ENCODE peak calls at places on chromosomes 7 and 10, in ten cellular contexts. M, Q, U, T, C, H, F, V, K and J are unnamed samples.

GRCh38 chr7:141512597-141512996 is 38.6 kb upstream of the AGK start:
- DNase-seq in H (no peak), F (no peak), T (no peak), K (no peak), C (no peak), M (no peak), Q (no peak), V (no peak), U (no peak), J (no peak)

GRCh38 chr10:10849306-10849705 is 168.4 kb upstream of the CELF2 start:
- DNase-seq in F (no peak), Q (no peak), V (no peak), K (no peak), U (no peak), H (no peak), M (no peak), T (no peak), C (no peak), J (no peak)

GRCh38 chr10:14606633-14607032 is 168.1 kb downstream of the FAM107B start:
- DNase-seq in T (no peak), F (no peak), Q (no peak), H (no peak), M (no peak), C (no peak), U (no peak), V (no peak), K (no peak), J (no peak)

GRCh38 chr10:110376021-110376773 is 71.5 kb upstream of the SMNDC1 start:
- DNase-seq in C (no peak), U (no peak), M (no peak), K (no peak), Q (no peak), T (peak), F (no peak), V (no peak), H (no peak), J (no peak)

GRCh38 chr7:108210796-108211195 is 80.6 kb upstream of the LAMB4 start:
- DNase-seq in K (no peak), C (no peak), H (no peak), V (no peak), U (no peak), F (no peak), Q (no peak), T (no peak), M (no peak), J (no peak)

GRCh38 chr10:132164801-132165278 is 21.9 kb upstream of the DPYSL4 start:
- DNase-seq in M (no peak), H (no peak), V (no peak), K (no peak), C (no peak), T (no peak), F (no peak), Q (peak), U (no peak), J (no peak)

GRCh38 chr7:80611353-80611752 is 27.1 kb upstream of the CD36 start:
- DNase-seq in C (no peak), K (no peak), F (no peak), M (no peak), H (no peak), T (no peak), V (no peak), Q (no peak), U (no peak), J (no peak)

GRCh38 chr7:30181211-30181610 is 46.4 kb downstream of the MTURN start:
- DNase-seq in Q (no peak), K (no peak), F (no peak), C (no peak), V (no peak), H (no peak), M (no peak), U (no peak), T (no peak), J (no peak)

GRCh38 chr7:102978280-102978679 is 65.5 kb downstream of the LRRC17 start:
- DNase-seq in U (no peak), C (peak), M (no peak), F (no peak), V (no peak), Q (no peak), H (peak), K (no peak), T (peak), J (no peak)

GRCh38 chr10:77080361-77081027 is 557.1 kb downstream of the KCNMA1 start:
- DNase-seq in M (no peak), Q (no peak), K (no peak), T (no peak), V (no peak), C (no peak), U (no peak), F (no peak), H (no peak), J (no peak)

GRCh38 chr10:13938940-13939339 is 352.2 kb downstream of the PRPF18 start:
- DNase-seq in F (no peak), V (no peak), T (no peak), C (no peak), M (no peak), U (no peak), Q (no peak), K (no peak), H (no peak), J (no peak)

GRCh38 chr7:116560021-116560970 is 35.5 kb downstream of the CAV1 start:
- DNase-seq in C (peak), U (no peak), T (no peak), M (no peak), V (peak), Q (no peak), F (no peak), K (no peak), H (no peak), J (peak)

GRCh38 chr10:73911553-73912004 is 647 bp downstream of the PLAU start:
- DNase-seq in Q (no peak), H (no peak), F (no peak), K (no peak), C (no peak), T (peak), M (no peak), V (no peak), U (no peak), J (peak)

GRCh38 chr10:129845081-129845823 is 118.8 kb downstream of the EBF3 start:
- DNase-seq in Q (no peak), M (no peak), V (no peak), F (no peak), U (no peak), H (no peak), C (no peak), K (no peak), T (no peak), J (no peak)

GRCh38 chr7:104962781-104963180 is 51.2 kb upstream of the KMT2E start:
- DNase-seq in V (no peak), C (no peak), M (no peak), H (no peak), U (no peak), T (no peak), K (no peak), F (no peak), Q (no peak), J (no peak)

GRCh38 chr7:153503093-153503492 is 549.1 kb upstream of the DPP6 start:
- DNase-seq in K (no peak), Q (no peak), U (no peak), V (no peak), M (no peak), H (no peak), C (no peak), T (no peak), F (no peak), J (no peak)

GRCh38 chr10:100817268-100817839 is 72.0 kb downstream of the PAX2 start:
- DNase-seq in K (no peak), M (no peak), U (no peak), T (no peak), H (no peak), V (no peak), Q (no peak), F (no peak), C (no peak), J (no peak)

GRCh38 chr7:67738-68395 is 124.5 kb upstream of the FAM20C start:
- DNase-seq in K (no peak), U (no peak), Q (no peak), H (no peak), C (no peak), V (no peak), M (no peak), F (no peak), T (no peak), J (no peak)

GRCh38 chr7:722847-723246 is 3.7 kb upstream of the DNAAF5 start:
- DNase-seq in C (no peak), M (no peak), U (no peak), H (no peak), F (peak), Q (no peak), T (no peak), V (no peak), K (no peak), J (no peak)

GRCh38 chr7:12550956-12551355 is 19.6 kb upstream of the SCIN start:
- DNase-seq in C (no peak), F (no peak), H (peak), V (no peak), Q (no peak), M (no peak), K (no peak), U (no peak), T (no peak), J (no peak)

GRCh38 chr10:924524-924859 is 7.0 kb downstream of the LARP4B start:
- DNase-seq in C (no peak), F (no peak), Q (no peak), V (no peak), H (no peak), U (no peak), T (no peak), K (no peak), M (no peak), J (no peak)

GRCh38 chr7:50422858-50423257 is 27.3 kb downstream of the FIGNL1 start:
- DNase-seq in C (no peak), M (no peak), K (no peak), Q (no peak), F (no peak), T (no peak), V (no peak), U (no peak), H (no peak), J (no peak)

GRCh38 chr7:65503434-65504152 is 129.9 kb downstream of the ZNF92 start:
- DNase-seq in K (no peak), C (no peak), F (no peak), M (no peak), T (no peak), Q (no peak), U (no peak), V (no peak), H (no peak), J (no peak)

GRCh38 chr10:118543714-118544400 is 51.6 kb downstream of the PRLHR start:
- DNase-seq in K (no peak), U (peak), V (peak), T (peak), F (no peak), Q (peak), H (no peak), M (peak), C (no peak), J (peak)

GRCh38 chr7:117127585-117128168 is 174.4 kb downstream of the ST7 start:
- DNase-seq in F (peak), H (no peak), T (peak), Q (peak), V (peak), K (no peak), C (peak), U (peak), M (peak), J (peak)

GRCh38 chr7:2980406-2981102 is 63.1 kb downstream of the CARD11 start:
- DNase-seq in K (no peak), U (no peak), C (no peak), H (no peak), F (no peak), Q (peak), V (no peak), T (no peak), M (no peak), J (no peak)

GRCh38 chr7:68417659-68418058 is 1180.6 kb upstream of the AUTS2 start:
- DNase-seq in H (no peak), M (no peak), K (no peak), F (no peak), C (no peak), V (no peak), U (no peak), Q (no peak), T (no peak), J (no peak)

GRCh38 chr10:60236869-60237524 is 152.7 kb downstream of the ANK3 start:
- DNase-seq in C (no peak), H (no peak), M (peak), Q (peak), T (peak), V (no peak), K (peak), F (no peak), U (no peak), J (no peak)

GRCh38 chr10:24541239-24541753 is 182.4 kb downstream of the ARHGAP21 start:
- DNase-seq in T (no peak), K (no peak), U (no peak), H (no peak), F (no peak), M (no peak), V (no peak), Q (no peak), C (no peak), J (no peak)

GRCh38 chr10:33396279-33396678 is 61.8 kb upstream of the NRP1 start:
- DNase-seq in U (no peak), K (no peak), F (no peak), V (no peak), M (no peak), T (no peak), H (no peak), Q (no peak), C (no peak), J (no peak)

GRCh38 chr10:115118346-115118745 is 25.2 kb downstream of the ATRNL1 start:
- DNase-seq in K (no peak), H (no peak), C (no peak), U (no peak), T (no peak), Q (no peak), M (no peak), V (no peak), F (no peak), J (no peak)

GRCh38 chr10:114649217-114649906 is 8.7 kb downstream of the ABLIM1 start:
- DNase-seq in V (no peak), U (no peak), M (no peak), F (no peak), C (no peak), K (no peak), H (no peak), Q (no peak), T (no peak), J (no peak)

GRCh38 chr10:15715619-15716227 is 4.0 kb downstream of the ITGA8 start:
- DNase-seq in F (no peak), T (peak), C (no peak), Q (no peak), H (no peak), V (no peak), M (no peak), K (no peak), U (no peak), J (peak)

GRCh38 chr7:45217358-45217757 is 59.8 kb downstream of the RAMP3 start:
- DNase-seq in Q (no peak), H (no peak), K (no peak), U (no peak), C (no peak), F (no peak), V (no peak), M (no peak), T (no peak), J (no peak)

GRCh38 chr10:126171555-126171954 is 216.7 kb downstream of the ADAM12 start:
- DNase-seq in M (no peak), K (no peak), U (no peak), Q (no peak), H (peak), T (peak), C (no peak), F (no peak), V (no peak), J (no peak)

GRCh38 chr7:156445997-156446761 is 194.4 kb upstream of the RNF32 start:
- DNase-seq in V (no peak), T (no peak), Q (no peak), C (no peak), M (no peak), U (no peak), H (no peak), F (peak), K (no peak), J (no peak)

GRCh38 chr7:111886233-111886632 is 320.0 kb downstream of the DOCK4 start:
- DNase-seq in C (no peak), M (no peak), U (no peak), H (no peak), K (no peak), Q (no peak), F (no peak), V (no peak), T (no peak), J (no peak)

GRCh38 chr7:151782598-151783448 is 94.1 kb downstream of the PRKAG2 start:
- DNase-seq in K (peak), F (peak), C (peak), H (no peak), Q (peak), V (no peak), U (peak), M (peak), T (peak), J (peak)